ENCODE peak calls at places on chromosomes 6 and 20, in seven cellular contexts. T is cardiac septum; C is lower lobe of right lung; G is A549; Z is iPS-NIHi11; F is NCI-H2029 treated with DMSO at 0.1 percent for 48 hours; H is effector CD4-positive, alpha-beta T cell. B is an unnamed sample.

GRCh38 chr20:17693534-17694001 is 6.2 kb upstream of the BANF2 start:
- DNase-seq in T (no peak), C (no peak), G (no peak), Z (no peak), F (no peak), H (no peak), B (no peak)

GRCh38 chr6:163392533-163392932 is 22.0 kb upstream of the QKI start:
- DNase-seq in T (no peak), C (peak; percentile 65), G (no peak), Z (no peak), F (no peak), H (no peak), B (no peak)

GRCh38 chr6:157469378-157469777 is 88.4 kb downstream of the ZDHHC14 start:
- DNase-seq in T (no peak), C (no peak), G (no peak), Z (no peak), F (no peak), H (no peak), B (no peak)

GRCh38 chr6:45971287-45971686 is 44.4 kb downstream of the CLIC5 start:
- DNase-seq in T (no peak), C (no peak), G (no peak), Z (no peak), F (no peak), H (no peak), B (no peak)

GRCh38 chr6:118350881-118351430 is 197.1 kb upstream of the PLN start:
- DNase-seq in T (no peak), C (no peak), G (no peak), Z (no peak), F (peak; percentile 27), H (no peak), B (no peak)

GRCh38 chr20:31849306-31849930 is 4.0 kb upstream of the FOXS1 start:
- DNase-seq in T (no peak), C (no peak), G (no peak), Z (peak; percentile 46), F (peak; percentile 57), H (no peak), B (no peak)

GRCh38 chr6:46376562-46376969 is 114.7 kb downstream of the RCAN2 start:
- DNase-seq in T (no peak), C (no peak), G (no peak), Z (no peak), F (no peak), H (no peak), B (no peak)

GRCh38 chr6:110874880-110875547 is 429 bp downstream of the AMD1 start:
- DNase-seq in T (peak; percentile 80), C (peak; percentile 72), G (no peak), Z (peak; percentile 26), F (peak; percentile 9), H (peak; percentile 33), B (no peak)

GRCh38 chr6:165640767-165641166 is 22.3 kb downstream of the PDE10A start:
- DNase-seq in T (no peak), C (no peak), G (no peak), Z (no peak), F (no peak), H (no peak), B (no peak)

GRCh38 chr20:24913076-24913628 is 35.9 kb upstream of the CST7 start:
- DNase-seq in T (no peak), C (no peak), G (no peak), Z (no peak), F (no peak), H (no peak), B (no peak)

GRCh38 chr6:71533939-71534379 is 245.3 kb downstream of the OGFRL1 start:
- DNase-seq in T (no peak), C (no peak), G (peak; percentile 13), Z (peak; percentile 20), F (no peak), H (no peak), B (no peak)

GRCh38 chr6:99331531-99331930 is 17.9 kb downstream of the FAXC start:
- DNase-seq in T (no peak), C (no peak), G (no peak), Z (no peak), F (no peak), H (no peak), B (no peak)

GRCh38 chr6:27495386-27496135 is 22.7 kb upstream of the ZNF184 start:
- DNase-seq in T (no peak), C (no peak), G (peak; percentile 70), Z (peak; percentile 52), F (no peak), H (no peak), B (no peak)

GRCh38 chr6:13664703-13665352 is 46.8 kb downstream of the RANBP9 start:
- DNase-seq in T (no peak), C (no peak), G (no peak), Z (no peak), F (no peak), H (no peak), B (no peak)

GRCh38 chr6:138128096-138128495 is 20.9 kb upstream of the PERP start:
- DNase-seq in T (no peak), C (no peak), G (no peak), Z (no peak), F (no peak), H (no peak), B (no peak)

GRCh38 chr6:100276311-100277057 is 188.2 kb downstream of the SIM1 start:
- DNase-seq in T (no peak), C (no peak), G (no peak), Z (no peak), F (no peak), H (no peak), B (no peak)

GRCh38 chr20:11853359-11853758 is 64.3 kb upstream of the BTBD3 start:
- DNase-seq in T (no peak), C (no peak), G (no peak), Z (no peak), F (no peak), H (no peak), B (no peak)

GRCh38 chr6:115932481-115932880 is 128.2 kb downstream of the FRK start:
- DNase-seq in T (no peak), C (no peak), G (no peak), Z (peak; percentile 15), F (no peak), H (no peak), B (no peak)

GRCh38 chr6:158284340-158285210 is 27.7 kb upstream of the TULP4 start:
- DNase-seq in T (no peak), C (no peak), G (peak; percentile 61), Z (peak; percentile 23), F (peak; percentile 33), H (peak; percentile 21), B (no peak)

GRCh38 chr20:64037498-64038213 is 1.7 kb downstream of the C20orf204 start:
- DNase-seq in T (no peak), C (no peak), G (no peak), Z (peak; percentile 66), F (no peak), H (no peak), B (no peak)

GRCh38 chr6:313917-314316 is 21.6 kb downstream of the DUSP22 start:
- DNase-seq in T (peak; percentile 74), C (no peak), G (no peak), Z (no peak), F (no peak), H (no peak), B (no peak)

GRCh38 chr6:130675072-130675471 is 152.1 kb upstream of the SMLR1 start:
- DNase-seq in T (no peak), C (no peak), G (no peak), Z (no peak), F (no peak), H (no peak), B (no peak)

GRCh38 chr6:21149460-21149859 is 444.1 kb upstream of the SOX4 start:
- DNase-seq in T (no peak), C (no peak), G (no peak), Z (no peak), F (no peak), H (no peak), B (no peak)

GRCh38 chr6:30480536-30481156 is 8.7 kb upstream of the HLA-E start:
- DNase-seq in T (no peak), C (no peak), G (no peak), Z (no peak), F (no peak), H (peak; percentile 54), B (no peak)

GRCh38 chr6:166369741-166370140 is 13.0 kb downstream of the MPC1 start:
- DNase-seq in T (no peak), C (no peak), G (no peak), Z (no peak), F (no peak), H (no peak), B (no peak)

GRCh38 chr6:1509241-1509640 is 100.5 kb upstream of the FOXC1 start:
- DNase-seq in T (no peak), C (no peak), G (no peak), Z (no peak), F (no peak), H (no peak), B (no peak)

GRCh38 chr20:15699431-15700146 is 873.7 kb downstream of the KIF16B start:
- DNase-seq in T (no peak), C (no peak), G (no peak), Z (no peak), F (no peak), H (no peak), B (no peak)